ENCODE peak calls at places on chromosomes 13 and 19, in four cellular contexts. F is GM12878, P is K562, W is HepG2. E is an unnamed sample.

GRCh38 chr13:46893221-46893620 is 3.6 kb downstream of the HTR2A start:
- DNase-seq in P (no peak), F (no peak), W (no peak), E (no peak)

GRCh38 chr13:64332048-64332447 is 2898.1 kb downstream of the PCDH9 start:
- DNase-seq in W (no peak), F (no peak), P (no peak), E (peak; percentile 5)

GRCh38 chr13:26881154-26881553 is 120.6 kb upstream of the GPR12 start:
- DNase-seq in P (no peak), W (no peak), F (no peak), E (peak; percentile 56)

GRCh38 chr13:82976499-82976898 is 905.8 kb downstream of the SLITRK1 start:
- DNase-seq in F (no peak), P (no peak), W (no peak), E (no peak)

GRCh38 chr19:45613926-45614725 is 12.1 kb upstream of the GPR4 start:
- DNase-seq in F (peak; percentile 73), W (no peak), P (no peak), E (no peak)

GRCh38 chr19:30316000-30316491 is 56.1 kb upstream of the ZNF536 start:
- DNase-seq in W (no peak), P (no peak), F (no peak), E (no peak)

GRCh38 chr13:42041684-42042035 is 6.8 kb upstream of the DGKH start:
- DNase-seq in P (peak; percentile 67), F (peak; percentile 36), W (no peak), E (peak; percentile 75)

GRCh38 chr19:29653398-29653797 is 11.9 kb upstream of the PLEKHF1 start:
- DNase-seq in P (no peak), W (no peak), F (no peak), E (no peak)

GRCh38 chr13:82522872-82523271 is 1359.4 kb downstream of the SLITRK1 start:
- DNase-seq in P (no peak), W (no peak), F (no peak), E (no peak)

GRCh38 chr19:49635530-49636229 is 4.3 kb downstream of the RRAS start:
- DNase-seq in P (no peak), F (no peak), W (no peak), E (no peak)

GRCh38 chr19:51010066-51010795 is 8.8 kb upstream of the KLK8 start:
- DNase-seq in F (no peak), W (no peak), P (no peak), E (no peak)

GRCh38 chr13:110450016-110450900 is 111.3 kb downstream of the RAB20 start:
- DNase-seq in P (no peak), W (no peak), F (no peak), E (no peak)

GRCh38 chr19:33724723-33725060 is 72.0 kb upstream of the KCTD15 start:
- DNase-seq in P (no peak), F (no peak), W (no peak), E (peak; percentile 67)

GRCh38 chr13:99606322-99607089 is 105.2 kb downstream of the TM9SF2 start:
- DNase-seq in W (peak; percentile 89), F (no peak), P (peak; percentile 81), E (peak; percentile 97)

GRCh38 chr13:32098275-32098674 is 66.7 kb downstream of the FRY start:
- DNase-seq in W (peak; percentile 46), F (no peak), P (no peak), E (no peak)

GRCh38 chr13:107799001-107799400 is 416.3 kb downstream of the LIG4 start:
- DNase-seq in F (no peak), W (no peak), P (no peak), E (no peak)

GRCh38 chr19:13764821-13765394 is 586 bp downstream of the MRI1 start:
- DNase-seq in P (peak; percentile 41), F (no peak), W (no peak), E (peak; percentile 74)

GRCh38 chr19:34316741-34317241 is 48.2 kb upstream of the GPI start:
- DNase-seq in P (peak; percentile 49), W (no peak), F (no peak), E (no peak)

GRCh38 chr19:49859838-49860715 is 7.3 kb downstream of the PNKP start:
- DNase-seq in F (no peak), W (no peak), P (no peak), E (no peak)

GRCh38 chr13:45205124-45205523 is 4.3 kb upstream of the KCTD4 start:
- DNase-seq in W (no peak), P (no peak), F (no peak), E (no peak)

GRCh38 chr19:51514866-51515481 is 13.4 kb upstream of the SIGLEC12 start:
- DNase-seq in W (peak; percentile 46), P (peak; percentile 85), F (peak; percentile 31), E (peak; percentile 51)

GRCh38 chr13:111230385-111230930 is 90.0 kb upstream of the TEX29 start:
- DNase-seq in P (no peak), W (no peak), F (no peak), E (no peak)

GRCh38 chr19:29837448-29837961 is 25.7 kb downstream of the CCNE1 start:
- DNase-seq in F (peak; percentile 84), W (no peak), P (no peak), E (no peak)

GRCh38 chr13:95784161-95784880 is 107.4 kb downstream of the DNAJC3 start:
- DNase-seq in P (no peak), F (no peak), W (peak; percentile 9), E (no peak)

GRCh38 chr13:102128216-102128800 is 273.5 kb downstream of the FGF14 start:
- DNase-seq in P (no peak), F (no peak), W (no peak), E (no peak)

GRCh38 chr13:41520699-41521630 is 63.6 kb downstream of the RGCC start:
- DNase-seq in F (no peak), P (no peak), W (no peak), E (no peak)

GRCh38 chr13:60617863-60618733 is 221.1 kb downstream of the TDRD3 start:
- DNase-seq in P (peak; percentile 3), W (peak; percentile 32), F (no peak), E (no peak)

GRCh38 chr13:94495806-94496205 is 16.3 kb upstream of the DCT start:
- DNase-seq in P (no peak), W (no peak), F (no peak), E (no peak)

DNA sequence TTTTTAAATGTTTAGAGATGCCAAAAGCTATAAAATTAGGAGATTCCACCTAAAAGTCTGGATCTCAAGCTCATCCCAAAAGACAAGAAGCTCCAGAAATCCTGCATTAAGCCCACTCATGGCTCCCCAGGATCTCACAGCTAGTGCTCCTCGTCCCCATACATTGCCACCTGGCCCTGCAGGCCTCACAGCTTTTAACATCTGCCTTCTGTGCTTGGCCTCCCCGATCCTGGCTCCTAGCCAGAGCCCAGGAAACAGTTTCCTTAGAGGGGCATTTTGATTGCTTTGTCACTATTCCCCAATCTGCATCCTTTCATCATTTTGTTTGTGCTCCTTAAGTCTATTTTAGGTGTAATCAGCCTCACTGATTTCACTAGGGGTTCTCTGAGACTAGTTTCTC is 14.5 kb upstream of the DCT start:
- DNase-seq in W (no peak), P (no peak), F (no peak), E (peak; percentile 45)
- TF ChIP-seq SMC3 in W (no peak), P (no peak), F (no peak), E (no peak)

GRCh38 chr19:48290923-48291700 is 21.2 kb downstream of the ZNF114 start:
- DNase-seq in F (no peak), P (peak; percentile 80), W (no peak), E (peak; percentile 86)
- H2AFZ ChIP-seq in F (peak overlapping the region; percentile 79), P (peak overlapping the region; percentile 85), W (peak overlapping the region; percentile 58), E (peak overlapping the region; percentile 82)

GRCh38 chr13:113153810-113154748 is 4.4 kb upstream of the PROZ start:
- DNase-seq in F (peak; percentile 3), W (peak; percentile 49), P (peak; percentile 76), E (peak; percentile 93)
- TF ChIP-seq JUND in F (no peak), W (no peak), P (no peak), E (no peak)

GRCh38 chr13:24685314-24685713 is 5.1 kb downstream of the ATP12A start:
- DNase-seq in W (no peak), F (no peak), P (no peak), E (no peak)

GRCh38 chr13:24682353-24682752 is 2.1 kb downstream of the ATP12A start:
- DNase-seq in F (no peak), W (no peak), P (no peak), E (no peak)

GRCh38 chr13:24684600-24684998 is 4.4 kb downstream of the ATP12A start:
- DNase-seq in P (no peak), F (no peak), W (no peak), E (no peak)

GRCh38 chr13:24683370-24683769 is 3.2 kb downstream of the ATP12A start:
- DNase-seq in W (peak; percentile 8), P (no peak), F (no peak), E (no peak)

GRCh38 chr13:24683833-24684599 is 3.8 kb downstream of the ATP12A start:
- DNase-seq in W (peak; percentile 43), F (no peak), P (peak; percentile 59), E (peak; percentile 91)
- TF ChIP-seq SMC3 in W (peak; percentile 18), F (peak; percentile 56), P (peak; percentile 46), E (peak; percentile 45)

DNA sequence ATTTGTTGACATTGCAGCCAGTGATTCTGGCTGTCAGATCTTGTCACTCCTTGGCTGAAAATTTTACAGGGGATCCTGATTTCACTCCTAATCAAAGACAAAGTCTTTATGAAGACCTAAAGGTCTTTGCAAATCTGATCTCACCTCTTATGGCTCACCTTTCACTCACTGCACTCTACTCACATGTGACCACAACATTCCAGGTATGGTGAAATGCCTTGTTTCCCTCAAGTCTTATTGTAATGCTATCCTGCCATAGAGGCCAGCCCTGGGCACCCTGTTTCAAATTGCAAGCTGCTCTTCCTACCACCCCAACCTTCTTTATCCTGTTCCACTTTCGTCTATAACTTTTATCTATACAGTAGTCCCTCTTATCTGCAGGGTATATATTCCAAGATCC is 200.1 kb downstream of the NDFIP2 start:
- DNase-seq in F (no peak), W (no peak), P (no peak), E (no peak)
- H2AFZ ChIP-seq in F (no peak overlapping the region), W (no peak overlapping the region), P (no peak overlapping the region), E (no peak overlapping the region)

DNA sequence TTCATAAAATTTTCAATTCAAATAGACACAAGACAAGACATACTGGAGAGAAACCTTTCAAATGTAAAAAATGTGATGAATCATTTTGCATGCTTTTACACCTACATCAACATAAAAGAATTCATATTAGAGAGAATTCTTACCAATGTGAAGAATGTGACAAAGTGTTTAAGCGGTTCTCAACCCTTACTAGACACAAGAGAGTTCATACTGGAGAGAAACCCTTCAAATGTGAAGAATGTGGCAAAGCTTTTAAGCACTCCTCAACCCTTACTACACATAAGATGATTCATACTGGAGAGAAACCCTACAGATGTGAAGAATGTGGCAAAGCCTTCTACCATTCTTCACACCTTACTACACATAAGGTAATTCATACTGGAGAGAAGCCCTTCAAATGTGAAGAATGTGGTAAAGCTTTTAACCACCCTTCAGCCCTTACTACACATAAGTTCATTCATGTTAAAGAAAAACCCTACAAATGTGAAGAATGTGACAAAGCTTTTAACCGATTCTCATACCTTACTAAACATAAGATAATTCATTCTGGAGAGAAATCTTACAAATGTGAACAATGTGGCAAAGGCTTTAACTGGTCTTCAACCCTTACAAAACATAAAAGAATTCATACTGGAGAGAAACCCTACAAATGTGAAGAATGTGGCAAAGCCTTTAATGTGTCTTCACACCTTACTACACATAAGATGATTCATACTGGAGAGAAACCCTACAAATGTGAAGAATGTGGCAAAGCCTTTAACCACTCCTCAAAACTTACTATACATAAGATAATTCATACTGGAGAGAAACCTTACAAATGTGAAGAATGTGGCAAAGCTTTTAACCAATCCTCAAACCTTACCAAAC is 24.6 kb upstream of the ZNF431 start:
- DNase-seq in F (no peak), P (no peak), W (no peak), E (no peak)
- TF ChIP-seq JUND in F (no peak), P (no peak), W (no peak), E (no peak)

E was measured in SK-N-SH.